ENCODE peak calls at places on chromosomes 7 and 10, in four cellular contexts. D, P, V and Q are unnamed samples.

GRCh38 chr10:570631-571565 is 118.6 kb downstream of the DIP2C start:
- DNase-seq in D (no peak), P (no peak), V (no peak), Q (no peak)

GRCh38 chr7:28802450-28802849 is 155.7 kb downstream of the TRIL start:
- DNase-seq in D (no peak), P (no peak), V (no peak), Q (no peak)

GRCh38 chr10:24168258-24169170 is 40.4 kb upstream of the KIAA1217 start:
- DNase-seq in V (no peak), D (no peak), P (no peak), Q (no peak)

GRCh38 chr7:55545496-55545895 is 26.8 kb downstream of the VOPP1 start:
- DNase-seq in P (peak), D (no peak), V (no peak), Q (no peak)

GRCh38 chr7:56105508-56105907 is 768 bp downstream of the CHCHD2 start:
- DNase-seq in V (peak), D (no peak), P (peak), Q (no peak)

GRCh38 chr7:95916573-95917371 is 144.4 kb downstream of the DYNC1I1 start:
- DNase-seq in D (no peak), P (peak), V (peak), Q (peak)

GRCh38 chr10:33666686-33667480 is 332.4 kb upstream of the NRP1 start:
- DNase-seq in V (peak), P (no peak), D (no peak), Q (no peak)

GRCh38 chr7:55130554-55131198 is 111.9 kb downstream of the EGFR start:
- DNase-seq in D (no peak), P (no peak), V (no peak), Q (no peak)

GRCh38 chr7:111356941-111357340 is 205.4 kb downstream of the IMMP2L start:
- DNase-seq in P (no peak), V (no peak), D (no peak), Q (no peak)

GRCh38 chr10:93074597-93075368 is 1.1 kb downstream of the CYP26A1 start:
- DNase-seq in D (no peak), P (no peak), V (peak), Q (no peak)

GRCh38 chr7:30751696-30752273 is at the start of gene INMT:
- DNase-seq in P (no peak), V (no peak), D (no peak), Q (no peak)

GRCh38 chr7:116540743-116541142 is 15.9 kb downstream of the CAV1 start:
- DNase-seq in P (no peak), D (no peak), V (no peak), Q (no peak)

GRCh38 chr10:84337199-84337598 is 8.8 kb downstream of the CCSER2 start:
- DNase-seq in V (no peak), D (no peak), P (no peak), Q (no peak)

GRCh38 chr10:60757422-60757895 is 20.8 kb upstream of the CDK1 start:
- DNase-seq in V (peak), P (peak), D (no peak), Q (no peak)

GRCh38 chr7:15829689-15830088 is 143.2 kb upstream of the MEOX2 start:
- DNase-seq in P (no peak), D (no peak), V (no peak), Q (no peak)

GRCh38 chr7:11737723-11738122 is 94.3 kb downstream of the THSD7A start:
- DNase-seq in D (no peak), P (no peak), V (no peak), Q (no peak)

GRCh38 chr7:37032258-37032601 is 307.9 kb upstream of the AOAH start:
- DNase-seq in D (no peak), P (no peak), V (no peak), Q (no peak)

GRCh38 chr7:79454325-79454960 is 976 bp upstream of the MAGI2 start:
- DNase-seq in P (no peak), D (no peak), V (no peak), Q (no peak)

GRCh38 chr7:14717711-14718304 is 184.7 kb downstream of the DGKB start:
- DNase-seq in V (no peak), D (no peak), P (no peak), Q (no peak)

GRCh38 chr7:80481196-80481884 is 30.5 kb downstream of the GNAT3 start:
- DNase-seq in V (no peak), P (peak), D (no peak), Q (no peak)

GRCh38 chr7:70238171-70238575 is 639.9 kb downstream of the AUTS2 start:
- DNase-seq in D (no peak), P (no peak), V (peak), Q (no peak)

GRCh38 chr7:107501593-107501992 is 31.7 kb downstream of the GPR22 start:
- DNase-seq in P (peak), D (no peak), V (peak), Q (no peak)

GRCh38 chr7:116173051-116174028 is 37.0 kb upstream of the TES start:
- DNase-seq in D (no peak), P (peak), V (peak), Q (no peak)

GRCh38 chr7:44056681-44057080 is 8.7 kb downstream of the PGAM2 start:
- DNase-seq in V (no peak), P (no peak), D (no peak), Q (peak)

GRCh38 chr7:158395349-158395748 is 192.3 kb downstream of the PTPRN2 start:
- DNase-seq in P (no peak), D (no peak), V (no peak), Q (no peak)

GRCh38 chr7:158396301-158396905 is 191.2 kb downstream of the PTPRN2 start:
- DNase-seq in V (no peak), D (no peak), P (peak), Q (no peak)

GRCh38 chr7:158396982-158397862 is 190.4 kb downstream of the PTPRN2 start:
- DNase-seq in D (no peak), P (no peak), V (no peak), Q (no peak)

GRCh38 chr7:158394936-158395335 is 192.7 kb downstream of the PTPRN2 start:
- DNase-seq in V (peak), D (no peak), P (peak), Q (no peak)

GRCh38 chr7:158395780-158396214 is 191.8 kb downstream of the PTPRN2 start:
- DNase-seq in P (peak), V (no peak), D (no peak), Q (no peak)
- TF ChIP-seq CTCF in P (no peak), V (no peak), D (no peak), Q (no peak)

GRCh38 chr10:119595134-119595714 is 1.5 kb downstream of the TIAL1 start:
- DNase-seq in D (no peak), V (no peak), P (peak), Q (no peak)

GRCh38 chr10:119598397-119598796 is 1.6 kb upstream of the TIAL1 start:
- DNase-seq in V (no peak), P (no peak), D (no peak), Q (no peak)

GRCh38 chr10:119597405-119598186 is 832 bp upstream of the TIAL1 start:
- DNase-seq in P (no peak), D (no peak), V (peak), Q (no peak)

GRCh38 chr10:119596537-119597404 is at the start of gene TIAL1:
- DNase-seq in V (peak), D (peak), P (peak), Q (peak)

DNA sequence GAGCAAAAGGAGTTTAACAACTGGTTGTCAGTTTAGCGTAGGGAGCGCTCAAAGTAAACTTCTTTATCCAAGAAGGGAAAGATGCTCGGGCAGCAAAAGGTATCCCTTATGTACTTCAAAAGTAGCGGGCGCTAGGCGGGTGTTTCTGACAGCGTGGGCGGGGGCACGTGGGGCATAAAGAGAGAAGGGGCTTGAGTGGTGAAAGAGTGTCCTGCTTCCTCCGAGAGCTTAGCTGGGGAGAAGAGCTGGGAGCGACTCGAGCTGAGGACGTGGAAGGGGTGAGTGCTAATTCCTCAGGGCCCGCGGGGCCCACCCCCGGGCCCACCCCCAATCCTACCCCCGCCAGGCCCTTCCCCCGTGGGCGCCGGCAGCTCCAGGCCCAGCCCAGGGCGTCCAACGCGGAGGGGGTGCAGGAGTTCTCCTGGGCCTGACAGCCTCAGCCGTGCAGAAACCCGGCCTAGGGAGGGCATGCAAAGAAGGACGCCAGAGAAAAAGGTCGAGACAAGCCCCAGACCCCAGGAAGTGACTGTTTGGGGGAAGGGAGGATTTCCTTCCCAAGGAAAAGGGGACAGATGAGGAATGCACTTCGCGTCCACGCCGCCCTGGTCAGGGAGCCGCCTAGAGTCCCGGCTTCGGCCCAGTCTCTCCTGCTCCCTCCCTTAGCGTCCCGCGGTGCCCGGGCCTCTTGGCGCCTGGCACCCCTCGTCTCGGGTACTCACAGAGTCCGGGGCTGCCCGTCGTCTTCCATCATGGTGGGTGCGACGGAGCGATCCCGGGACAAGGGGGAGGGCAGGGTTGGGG is 849 bp downstream of the TIAL1 start:
- DNase-seq in P (peak), V (peak), D (no peak), Q (no peak)
- TF ChIP-seq CTCF in P (no peak), V (no peak), D (no peak), Q (no peak)

GRCh38 chr7:154695836-154696235 is 307.1 kb downstream of the PAXIP1 start:
- DNase-seq in P (no peak), V (no peak), D (no peak), Q (no peak)

GRCh38 chr7:154693646-154694045 is 309.3 kb downstream of the PAXIP1 start:
- DNase-seq in V (no peak), D (no peak), P (no peak), Q (no peak)

GRCh38 chr7:154696556-154696955 is 306.4 kb downstream of the PAXIP1 start:
- DNase-seq in D (no peak), P (no peak), V (no peak), Q (no peak)

GRCh38 chr7:154699421-154699820 is 303.5 kb downstream of the PAXIP1 start:
- DNase-seq in D (no peak), P (no peak), V (no peak), Q (no peak)

DNA sequence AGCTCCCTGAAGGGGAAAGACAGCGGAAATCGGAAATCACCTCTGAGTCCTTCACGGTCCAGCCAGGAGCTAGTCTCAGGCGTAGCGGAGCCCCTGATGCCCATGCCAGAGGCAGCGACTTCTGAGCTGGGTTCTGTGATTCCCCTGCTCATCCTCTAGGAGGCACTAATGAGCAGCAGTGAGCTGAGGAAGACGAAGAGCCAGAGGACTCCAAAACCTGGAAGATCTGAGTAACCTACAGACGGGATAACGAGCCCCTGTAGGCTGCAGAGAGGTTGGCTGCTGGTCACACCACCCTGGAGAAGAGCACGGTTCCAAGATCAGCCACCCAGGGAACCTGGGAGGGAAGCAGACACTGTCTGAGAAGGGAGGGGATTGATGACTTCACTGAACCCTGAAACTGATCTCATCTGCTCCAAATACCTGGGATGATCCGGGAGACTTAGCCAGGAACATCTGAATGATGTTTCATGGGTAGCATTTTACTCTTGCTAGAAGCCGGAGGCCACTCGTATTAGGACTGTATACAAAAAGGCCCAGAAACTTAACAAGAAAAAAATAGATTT is 304.1 kb downstream of the PAXIP1 start:
- DNase-seq in V (no peak), D (no peak), P (peak), Q (no peak)
- TF ChIP-seq CTCF in V (peak), D (no peak), P (peak), Q (no peak)

GRCh38 chr10:61905446-61905725 is 3.9 kb downstream of the ARID5B start:
- DNase-seq in P (no peak), D (no peak), V (no peak), Q (no peak)
- TF ChIP-seq CTCF in P (no peak), D (no peak), V (no peak), Q (peak)